ENCODE peak calls at places on chromosomes 6 and 20, in four cellular contexts. O, S, R and C are unnamed samples.

GRCh38 chr6:158697798-158698197 is 47.9 kb downstream of the SYTL3 start:
- DNase-seq in O (no peak), R (no peak), S (no peak), C (no peak)

GRCh38 chr20:37602634-37603033 is 75.0 kb upstream of the BLCAP start:
- DNase-seq in S (no peak), O (no peak), R (no peak), C (no peak)

GRCh38 chr20:9490171-9490570 is 24.2 kb upstream of the LAMP5 start:
- DNase-seq in R (no peak), S (no peak), O (no peak), C (no peak)

GRCh38 chr6:150992279-150992678 is 126.8 kb downstream of the MTHFD1L start:
- DNase-seq in R (no peak), S (no peak), O (no peak), C (no peak)

GRCh38 chr6:41713650-41714291 is 21.6 kb downstream of the TFEB start:
- DNase-seq in R (no peak), S (no peak), O (no peak), C (no peak)

GRCh38 chr6:43809417-43810305 is 39.6 kb downstream of the VEGFA start:
- DNase-seq in O (no peak), R (no peak), S (peak), C (no peak)

GRCh38 chr20:1955289-1955688 is 38.6 kb downstream of the PDYN start:
- DNase-seq in S (no peak), O (no peak), R (no peak), C (no peak)

GRCh38 chr6:32885698-32886286 is 31.8 kb downstream of the PSMB9 start:
- DNase-seq in O (no peak), R (no peak), S (no peak), C (no peak)

GRCh38 chr20:48308232-48308781 is 519.5 kb downstream of the PREX1 start:
- DNase-seq in O (no peak), S (no peak), R (no peak), C (no peak)

GRCh38 chr20:35021063-35021462 is 65.4 kb downstream of the MYH7B start:
- DNase-seq in O (no peak), S (no peak), R (no peak), C (peak)

GRCh38 chr20:14494355-14494754 is 156.9 kb upstream of the FLRT3 start:
- DNase-seq in R (no peak), S (no peak), O (no peak), C (no peak)

GRCh38 chr6:53055873-53056272 is 9.3 kb upstream of the FBXO9 start:
- DNase-seq in R (no peak), S (no peak), O (no peak), C (no peak)

GRCh38 chr6:74597266-74597665 is 608.6 kb downstream of the COL12A1 start:
- DNase-seq in O (no peak), R (no peak), S (no peak), C (no peak)

GRCh38 chr20:63363013-63363957 is 2.1 kb upstream of the CHRNA4 start:
- DNase-seq in S (no peak), O (no peak), R (no peak), C (no peak)

GRCh38 chr6:51926125-51926524 is 161.3 kb downstream of the PKHD1 start:
- DNase-seq in S (no peak), O (no peak), R (no peak), C (no peak)

GRCh38 chr6:48032156-48032555 is 78.8 kb downstream of the PTCHD4 start:
- DNase-seq in O (no peak), R (no peak), S (peak), C (no peak)

GRCh38 chr6:36829919-36830544 is 9.2 kb downstream of the CPNE5 start:
- DNase-seq in S (no peak), R (peak), O (no peak), C (no peak)

GRCh38 chr6:33271098-33271607 is 523 bp downstream of the VPS52 start:
- DNase-seq in S (no peak), R (no peak), O (no peak), C (no peak)

GRCh38 chr6:88870728-88871330 is 92.6 kb downstream of the RNGTT start:
- DNase-seq in R (no peak), O (peak), S (no peak), C (peak)

GRCh38 chr6:15481892-15482291 is 180.9 kb downstream of the DTNBP1 start:
- DNase-seq in S (no peak), O (peak), R (no peak), C (no peak)

GRCh38 chr6:24494726-24495515 is at the start of gene ALDH5A1:
- DNase-seq in R (peak), O (peak), S (no peak), C (peak)

GRCh38 chr6:39830444-39830843 is 38.3 kb downstream of the DAAM2 start:
- DNase-seq in O (no peak), R (no peak), S (no peak), C (no peak)

GRCh38 chr6:93299622-93300021 is 119.7 kb downstream of the EPHA7 start:
- DNase-seq in R (no peak), O (no peak), S (no peak), C (no peak)

GRCh38 chr6:155171109-155171746 is 92.6 kb upstream of the CLDN20 start:
- DNase-seq in O (peak), R (peak), S (peak), C (no peak)

GRCh38 chr20:62736026-62736406 is 27.4 kb downstream of the NTSR1 start:
- DNase-seq in S (no peak), R (no peak), O (no peak), C (no peak)

GRCh38 chr6:16803294-16804006 is 42.2 kb upstream of the ATXN1 start:
- DNase-seq in S (no peak), O (no peak), R (peak), C (no peak)